ENCODE peak calls at places on chromosomes 2 and 18, in six cellular contexts. One of them, this sample, is unnamed. For H3K36me3, the result is how much of the 10 kb centered on the place peaks cover.

GRCh38 chr2:173287594-173287993 is 67.1 kb upstream of the CDCA7 start:
- DNase-seq in left ventricle myocardium inferior: no peak
- DNase-seq in BJ: no peak
- DNase-seq in CD8-positive, alpha-beta T cell: no peak
- DNase-seq in mammary epithelial cell: no peak
- DNase-seq in mucosa of descending colon: peak
- DNase-seq in this sample: no peak

GRCh38 chr2:26246818-26247217 is 2.1 kb downstream of the HADHB start:
- DNase-seq in left ventricle myocardium inferior: peak
- DNase-seq in BJ: no peak
- DNase-seq in CD8-positive, alpha-beta T cell: no peak
- DNase-seq in mammary epithelial cell: peak
- DNase-seq in mucosa of descending colon: peak
- DNase-seq in this sample: no peak

GRCh38 chr2:207847807-207848544 is 78.3 kb upstream of the FZD5 start:
- DNase-seq in left ventricle myocardium inferior: no peak
- DNase-seq in BJ: no peak
- DNase-seq in CD8-positive, alpha-beta T cell: no peak
- DNase-seq in mammary epithelial cell: peak
- DNase-seq in mucosa of descending colon: peak
- DNase-seq in this sample: peak

GRCh38 chr2:183242937-183243336 is 118.7 kb downstream of the NUP35 start:
- DNase-seq in left ventricle myocardium inferior: no peak
- DNase-seq in BJ: no peak
- DNase-seq in CD8-positive, alpha-beta T cell: no peak
- DNase-seq in mammary epithelial cell: peak
- DNase-seq in mucosa of descending colon: no peak
- DNase-seq in this sample: no peak

GRCh38 chr18:74050807-74051206 is 96.8 kb downstream of the FBXO15 start:
- DNase-seq in left ventricle myocardium inferior: no peak
- DNase-seq in BJ: no peak
- DNase-seq in CD8-positive, alpha-beta T cell: no peak
- DNase-seq in mammary epithelial cell: no peak
- DNase-seq in mucosa of descending colon: no peak
- DNase-seq in this sample: no peak

GRCh38 chr2:3379339-3379646 is 201 bp upstream of the TRAPPC12 start:
- DNase-seq in left ventricle myocardium inferior: no peak
- DNase-seq in BJ: no peak
- DNase-seq in CD8-positive, alpha-beta T cell: no peak
- DNase-seq in mammary epithelial cell: no peak
- DNase-seq in mucosa of descending colon: no peak
- DNase-seq in this sample: no peak

GRCh38 chr2:207230261-207231105 is 64.7 kb upstream of the KLF7 start:
- DNase-seq in left ventricle myocardium inferior: no peak
- DNase-seq in BJ: no peak
- DNase-seq in CD8-positive, alpha-beta T cell: no peak
- DNase-seq in mammary epithelial cell: no peak
- DNase-seq in mucosa of descending colon: no peak
- DNase-seq in this sample: no peak

GRCh38 chr2:241546771-241547498 is 11.6 kb upstream of the BOK start:
- DNase-seq in left ventricle myocardium inferior: no peak
- DNase-seq in BJ: peak
- DNase-seq in CD8-positive, alpha-beta T cell: no peak
- DNase-seq in mammary epithelial cell: no peak
- DNase-seq in mucosa of descending colon: no peak
- DNase-seq in this sample: peak

GRCh38 chr2:240146141-240146561 is 5.7 kb upstream of the OTOS start:
- DNase-seq in left ventricle myocardium inferior: no peak
- DNase-seq in BJ: no peak
- DNase-seq in CD8-positive, alpha-beta T cell: no peak
- DNase-seq in mammary epithelial cell: no peak
- DNase-seq in mucosa of descending colon: no peak
- DNase-seq in this sample: no peak

GRCh38 chr2:155947069-155947468 is 385.5 kb downstream of the NR4A2 start:
- DNase-seq in left ventricle myocardium inferior: no peak
- DNase-seq in BJ: no peak
- DNase-seq in CD8-positive, alpha-beta T cell: no peak
- DNase-seq in mammary epithelial cell: no peak
- DNase-seq in mucosa of descending colon: no peak
- DNase-seq in this sample: no peak

GRCh38 chr2:74438248-74438647 is 3.5 kb downstream of the RTKN start:
- DNase-seq in left ventricle myocardium inferior: no peak
- DNase-seq in BJ: no peak
- DNase-seq in CD8-positive, alpha-beta T cell: no peak
- DNase-seq in mammary epithelial cell: no peak
- DNase-seq in mucosa of descending colon: no peak
- DNase-seq in this sample: no peak

GRCh38 chr2:200667397-200667796 is 81.6 kb downstream of the AOX1 start:
- DNase-seq in left ventricle myocardium inferior: no peak
- DNase-seq in BJ: no peak
- DNase-seq in CD8-positive, alpha-beta T cell: no peak
- DNase-seq in mammary epithelial cell: no peak
- DNase-seq in mucosa of descending colon: no peak
- DNase-seq in this sample: no peak

GRCh38 chr2:54969940-54970338 is 80.3 kb downstream of the RTN4 start:
- DNase-seq in left ventricle myocardium inferior: no peak
- DNase-seq in BJ: no peak
- DNase-seq in CD8-positive, alpha-beta T cell: no peak
- DNase-seq in mammary epithelial cell: no peak
- DNase-seq in mucosa of descending colon: no peak
- DNase-seq in this sample: no peak

GRCh38 chr18:46406539-46406932 is 250.5 kb downstream of the LOXHD1 start:
- DNase-seq in left ventricle myocardium inferior: no peak
- DNase-seq in BJ: no peak
- DNase-seq in CD8-positive, alpha-beta T cell: no peak
- DNase-seq in mammary epithelial cell: no peak
- DNase-seq in mucosa of descending colon: no peak
- DNase-seq in this sample: no peak

GRCh38 chr2:234368861-234369261 is 128.0 kb downstream of the ARL4C start:
- DNase-seq in left ventricle myocardium inferior: no peak
- DNase-seq in BJ: peak
- DNase-seq in CD8-positive, alpha-beta T cell: peak
- DNase-seq in mammary epithelial cell: peak
- DNase-seq in mucosa of descending colon: peak
- DNase-seq in this sample: peak

GRCh38 chr2:199916980-199917379 is 5.9 kb downstream of the C2orf69 start:
- DNase-seq in left ventricle myocardium inferior: no peak
- DNase-seq in BJ: no peak
- DNase-seq in CD8-positive, alpha-beta T cell: no peak
- DNase-seq in mammary epithelial cell: no peak
- DNase-seq in mucosa of descending colon: no peak
- DNase-seq in this sample: no peak

GRCh38 chr2:225893151-225893550 is 493.6 kb downstream of the NYAP2 start:
- DNase-seq in left ventricle myocardium inferior: no peak
- DNase-seq in BJ: no peak
- DNase-seq in CD8-positive, alpha-beta T cell: no peak
- DNase-seq in mammary epithelial cell: no peak
- DNase-seq in mucosa of descending colon: no peak
- DNase-seq in this sample: no peak

GRCh38 chr2:207487650-207488315 is 42.0 kb upstream of the CREB1 start:
- DNase-seq in left ventricle myocardium inferior: no peak
- DNase-seq in BJ: peak
- DNase-seq in CD8-positive, alpha-beta T cell: no peak
- DNase-seq in mammary epithelial cell: peak
- DNase-seq in mucosa of descending colon: no peak
- DNase-seq in this sample: no peak

DNA sequence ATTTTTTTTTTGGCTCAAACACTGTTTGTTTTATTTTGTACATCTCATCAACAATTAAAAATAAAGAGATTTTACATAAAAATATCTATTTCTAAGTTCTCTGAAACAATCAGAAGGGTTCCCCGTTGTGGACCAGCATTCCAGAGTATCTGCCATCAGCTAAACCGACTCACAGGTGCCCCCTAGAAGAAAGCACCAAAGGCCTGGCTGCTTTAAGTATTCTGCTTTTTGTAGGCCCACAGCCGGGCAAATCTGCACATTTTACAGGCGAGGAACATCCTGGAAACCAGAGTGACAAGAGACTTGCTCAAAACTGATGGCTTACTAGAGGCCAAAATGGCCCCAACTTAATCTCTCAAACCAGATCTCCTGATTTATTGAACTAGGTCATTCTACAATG is 82.2 kb upstream of the SETBP1 start:
- DNase-seq in left ventricle myocardium inferior: no peak
- DNase-seq in BJ: no peak
- DNase-seq in CD8-positive, alpha-beta T cell: no peak
- DNase-seq in mammary epithelial cell: no peak
- DNase-seq in mucosa of descending colon: no peak
- DNase-seq in this sample: no peak
- TF ChIP-seq CTCF in left ventricle myocardium inferior: no peak
- TF ChIP-seq CTCF in BJ: no peak
- TF ChIP-seq CTCF in CD8-positive, alpha-beta T cell: no peak
- TF ChIP-seq CTCF in mammary epithelial cell: no peak
- TF ChIP-seq CTCF in mucosa of descending colon: no peak
- TF ChIP-seq CTCF in this sample: no peak

GRCh38 chr18:3255611-3256165 is 6.2 kb upstream of the MYL12B start:
- DNase-seq in left ventricle myocardium inferior: no peak
- DNase-seq in BJ: no peak
- DNase-seq in CD8-positive, alpha-beta T cell: no peak
- DNase-seq in mammary epithelial cell: no peak
- DNase-seq in mucosa of descending colon: no peak
- DNase-seq in this sample: no peak
- H3K36me3 ChIP-seq in left ventricle myocardium inferior: half or more
- H3K36me3 ChIP-seq in BJ: under half
- H3K36me3 ChIP-seq in CD8-positive, alpha-beta T cell: under half
- H3K36me3 ChIP-seq in mammary epithelial cell: under half
- H3K36me3 ChIP-seq in mucosa of descending colon: under half
- H3K36me3 ChIP-seq in this sample: under half

GRCh38 chr2:137963535-137964065 is 673 bp upstream of the HNMT start:
- DNase-seq in left ventricle myocardium inferior: no peak
- DNase-seq in BJ: no peak
- DNase-seq in CD8-positive, alpha-beta T cell: no peak
- DNase-seq in mammary epithelial cell: no peak
- DNase-seq in mucosa of descending colon: peak
- DNase-seq in this sample: peak
- H3K4me3 ChIP-seq in left ventricle myocardium inferior: peak
- H3K4me3 ChIP-seq in BJ: peak
- H3K4me3 ChIP-seq in CD8-positive, alpha-beta T cell: no peak
- H3K4me3 ChIP-seq in mammary epithelial cell: no peak
- H3K4me3 ChIP-seq in mucosa of descending colon: no peak
- H3K4me3 ChIP-seq in this sample: peak

DNA sequence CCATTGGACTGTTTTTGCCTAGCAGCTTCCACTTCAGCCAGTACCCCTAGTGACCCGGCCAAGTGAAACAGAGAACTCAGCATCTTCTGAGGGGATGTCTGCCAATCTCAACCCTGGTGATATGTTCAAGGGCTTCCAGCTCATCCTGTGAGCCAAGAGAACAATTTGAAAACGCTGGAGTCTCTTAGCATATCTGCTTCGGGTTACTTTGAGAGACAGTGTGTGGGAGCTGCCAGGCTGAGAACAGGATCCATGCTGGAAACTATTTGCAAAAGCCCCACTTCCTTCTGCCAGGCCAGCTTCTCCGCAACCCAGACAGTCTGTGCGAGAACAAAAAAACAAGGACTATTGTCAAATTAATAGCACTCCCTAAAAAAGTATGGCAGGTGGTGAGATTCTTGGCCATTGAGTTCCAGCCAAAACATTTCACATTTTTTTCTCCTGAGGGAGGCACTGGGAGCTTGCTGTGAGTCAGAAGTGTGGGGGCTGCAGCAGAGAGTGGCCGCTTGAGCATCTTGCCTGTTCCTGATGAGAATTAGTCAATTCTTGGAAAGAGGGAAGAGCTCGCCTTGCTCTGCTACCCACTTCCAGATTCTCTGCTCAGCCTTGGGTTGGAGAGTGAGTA is 395.6 kb upstream of the TRIB2 start:
- DNase-seq in left ventricle myocardium inferior: peak
- DNase-seq in BJ: peak
- DNase-seq in CD8-positive, alpha-beta T cell: no peak
- DNase-seq in mammary epithelial cell: peak
- DNase-seq in mucosa of descending colon: no peak
- DNase-seq in this sample: no peak
- TF ChIP-seq CTCF in left ventricle myocardium inferior: no peak
- TF ChIP-seq CTCF in BJ: peak
- TF ChIP-seq CTCF in CD8-positive, alpha-beta T cell: no peak
- TF ChIP-seq CTCF in mammary epithelial cell: no peak
- TF ChIP-seq CTCF in mucosa of descending colon: no peak
- TF ChIP-seq CTCF in this sample: no peak

GRCh38 chr18:58396966-58397365 is 231.9 kb downstream of the ALPK2 start:
- DNase-seq in left ventricle myocardium inferior: no peak
- DNase-seq in BJ: no peak
- DNase-seq in CD8-positive, alpha-beta T cell: no peak
- DNase-seq in mammary epithelial cell: no peak
- DNase-seq in mucosa of descending colon: no peak
- DNase-seq in this sample: no peak
- H3K36me3 ChIP-seq in left ventricle myocardium inferior: under half
- H3K36me3 ChIP-seq in BJ: under half
- H3K36me3 ChIP-seq in CD8-positive, alpha-beta T cell: under half
- H3K36me3 ChIP-seq in mammary epithelial cell: under half
- H3K36me3 ChIP-seq in mucosa of descending colon: under half
- H3K36me3 ChIP-seq in this sample: under half

GRCh38 chr2:29063646-29064372 is 10.5 kb downstream of the PCARE start:
- DNase-seq in left ventricle myocardium inferior: no peak
- DNase-seq in BJ: no peak
- DNase-seq in CD8-positive, alpha-beta T cell: no peak
- DNase-seq in mammary epithelial cell: no peak
- DNase-seq in mucosa of descending colon: no peak
- DNase-seq in this sample: no peak
- H3K4me3 ChIP-seq in left ventricle myocardium inferior: no peak
- H3K4me3 ChIP-seq in BJ: no peak
- H3K4me3 ChIP-seq in CD8-positive, alpha-beta T cell: no peak
- H3K4me3 ChIP-seq in mammary epithelial cell: no peak
- H3K4me3 ChIP-seq in mucosa of descending colon: no peak
- H3K4me3 ChIP-seq in this sample: no peak

DNA sequence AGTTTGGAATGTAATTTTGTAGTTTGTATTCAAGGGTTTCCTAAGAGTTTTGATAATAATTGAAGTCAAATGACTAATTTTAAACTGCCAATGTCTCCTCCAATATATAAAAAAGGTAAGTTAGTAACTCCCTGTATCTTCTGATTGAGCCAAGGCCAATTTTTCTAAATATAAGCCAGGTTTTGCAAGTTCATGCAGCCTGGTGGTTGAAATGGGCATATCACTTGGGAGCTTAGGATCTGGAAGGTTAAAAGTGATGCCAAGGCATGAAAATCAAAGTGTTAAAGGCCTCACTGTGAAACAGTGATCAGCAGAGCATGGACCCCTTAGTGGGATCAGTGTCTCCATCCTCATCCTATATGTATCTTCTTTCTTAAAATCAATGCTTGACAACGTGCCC is 60.5 kb downstream of the MERTK start:
- DNase-seq in left ventricle myocardium inferior: no peak
- DNase-seq in BJ: no peak
- DNase-seq in CD8-positive, alpha-beta T cell: no peak
- DNase-seq in mammary epithelial cell: no peak
- DNase-seq in mucosa of descending colon: no peak
- DNase-seq in this sample: no peak
- TF ChIP-seq CTCF in left ventricle myocardium inferior: peak
- TF ChIP-seq CTCF in BJ: no peak
- TF ChIP-seq CTCF in CD8-positive, alpha-beta T cell: no peak
- TF ChIP-seq CTCF in mammary epithelial cell: no peak
- TF ChIP-seq CTCF in mucosa of descending colon: no peak
- TF ChIP-seq CTCF in this sample: no peak

GRCh38 chr2:61338447-61338846 is 132.4 kb downstream of the USP34 start:
- DNase-seq in left ventricle myocardium inferior: no peak
- DNase-seq in BJ: no peak
- DNase-seq in CD8-positive, alpha-beta T cell: no peak
- DNase-seq in mammary epithelial cell: no peak
- DNase-seq in mucosa of descending colon: no peak
- DNase-seq in this sample: no peak
- H3K36me3 ChIP-seq in left ventricle myocardium inferior: half or more
- H3K36me3 ChIP-seq in BJ: under half
- H3K36me3 ChIP-seq in CD8-positive, alpha-beta T cell: under half
- H3K36me3 ChIP-seq in mammary epithelial cell: under half
- H3K36me3 ChIP-seq in mucosa of descending colon: under half
- H3K36me3 ChIP-seq in this sample: under half